ENCODE peak calls at places on chromosomes 6 and 20, in six cellular contexts. Y, E, B, X, N and Z are unnamed samples.
A peak's percentile ranks its signal among the peaks of the same experiment; 100 is the strongest.

GRCh38 chr6:41824571-41825569 is 37.4 kb downstream of the TOMM6 start:
- DNase-seq in N (no peak), Y (no peak), E (no peak), B (no peak), X (no peak), Z (no peak)

GRCh38 chr6:107641500-107641931 is 151.6 kb downstream of the SOBP start:
- DNase-seq in B (no peak), N (peak; percentile 69), E (no peak), Y (no peak), X (no peak), Z (no peak)

GRCh38 chr20:32521780-32522524 is 63.2 kb downstream of the NOL4L start:
- DNase-seq in N (peak; percentile 64), Y (peak; percentile 86), E (peak; percentile 82), X (peak; percentile 42), B (no peak), Z (peak; percentile 75)

GRCh38 chr6:49384913-49385312 is 78.1 kb downstream of the MMUT start:
- DNase-seq in N (no peak), B (no peak), Y (no peak), X (peak; percentile 8), E (no peak), Z (no peak)

GRCh38 chr6:111038534-111039252 is 48.6 kb upstream of the SLC16A10 start:
- DNase-seq in N (no peak), B (no peak), X (no peak), E (no peak), Y (no peak), Z (peak; percentile 41)

GRCh38 chr6:8659404-8660189 is 224.3 kb upstream of the SLC35B3 start:
- DNase-seq in N (no peak), X (no peak), Y (no peak), B (no peak), E (no peak), Z (no peak)

GRCh38 chr6:156687875-156688549 is 89.2 kb upstream of the ARID1B start:
- DNase-seq in Y (peak; percentile 75), B (peak; percentile 2), E (peak; percentile 51), N (no peak), X (peak; percentile 45), Z (peak; percentile 48)

GRCh38 chr6:168322966-168323365 is 3.4 kb upstream of the DACT2 start:
- DNase-seq in E (no peak), Y (no peak), X (no peak), B (no peak), N (no peak), Z (no peak)

GRCh38 chr6:116370328-116370716 is 425 bp upstream of the DSE start:
- DNase-seq in E (peak; percentile 50), X (no peak), N (no peak), Y (no peak), B (peak; percentile 80), Z (no peak)

GRCh38 chr6:44276667-44277640 is 6.7 kb downstream of the TMEM151B start:
- DNase-seq in N (no peak), Y (no peak), X (no peak), B (no peak), E (no peak), Z (no peak)

GRCh38 chr6:142744836-142745235 is 200.1 kb downstream of the HIVEP2 start:
- DNase-seq in X (peak; percentile 36), E (no peak), B (no peak), N (no peak), Y (no peak), Z (no peak)

GRCh38 chr6:126618639-126619331 is 278.9 kb downstream of the CENPW start:
- DNase-seq in B (no peak), X (no peak), Y (no peak), E (no peak), N (no peak), Z (no peak)

GRCh38 chr20:58014628-58015315 is 213.7 kb downstream of the ANKRD60 start:
- DNase-seq in E (no peak), Y (no peak), X (no peak), N (no peak), B (peak; percentile 72), Z (no peak)

GRCh38 chr6:137717074-137718073 is 149.7 kb upstream of the TNFAIP3 start:
- DNase-seq in N (no peak), Y (no peak), X (no peak), B (peak; percentile 91), E (peak; percentile 64), Z (no peak)

GRCh38 chr20:14712302-14712739 is 374.9 kb upstream of the FLRT3 start:
- DNase-seq in X (peak; percentile 4), Y (no peak), B (peak; percentile 97), N (no peak), E (peak; percentile 69), Z (no peak)

GRCh38 chr20:17969884-17970409 is 1.1 kb downstream of the MGME1 start:
- DNase-seq in E (peak; percentile 69), X (peak; percentile 76), B (no peak), N (peak; percentile 16), Y (no peak), Z (peak; percentile 63)

GRCh38 chr6:35081426-35081851 is 59.7 kb downstream of the TCP11 start:
- DNase-seq in N (no peak), B (peak; percentile 34), E (peak; percentile 45), X (no peak), Y (no peak), Z (no peak)

GRCh38 chr20:41697861-41698559 is 79.8 kb upstream of the CHD6 start:
- DNase-seq in X (peak; percentile 49), B (no peak), E (peak; percentile 50), Y (peak; percentile 56), N (no peak), Z (peak; percentile 35)

GRCh38 chr20:43322851-43323250 is 133.1 kb upstream of the PTPRT start:
- DNase-seq in Y (peak; percentile 12), E (no peak), X (peak; percentile 47), B (no peak), N (no peak), Z (no peak)

GRCh38 chr20:11331096-11331495 is 586.6 kb upstream of the BTBD3 start:
- DNase-seq in E (no peak), Y (no peak), B (no peak), N (no peak), X (no peak), Z (no peak)

GRCh38 chr6:100573169-100573568 is 108.4 kb upstream of the SIM1 start:
- DNase-seq in X (peak; percentile 78), E (no peak), Y (no peak), N (no peak), B (peak; percentile 8), Z (no peak)

GRCh38 chr6:40389176-40389767 is 197.9 kb downstream of the LRFN2 start:
- DNase-seq in Y (no peak), N (no peak), X (no peak), B (no peak), E (no peak), Z (no peak)

GRCh38 chr6:19033683-19034082 is 646.5 kb downstream of the RNF144B start:
- DNase-seq in X (no peak), E (no peak), Y (no peak), N (no peak), B (no peak), Z (no peak)

GRCh38 chr20:34538671-34539123 is 19.8 kb upstream of the MAP1LC3A start:
- DNase-seq in X (peak; percentile 66), N (no peak), Y (peak; percentile 84), B (no peak), E (peak; percentile 82), Z (peak; percentile 64)

GRCh38 chr6:78701407-78701806 is 165.9 kb upstream of the IRAK1BP1 start:
- DNase-seq in X (peak; percentile 84), N (no peak), E (no peak), Y (no peak), B (peak; percentile 68), Z (no peak)

DNA sequence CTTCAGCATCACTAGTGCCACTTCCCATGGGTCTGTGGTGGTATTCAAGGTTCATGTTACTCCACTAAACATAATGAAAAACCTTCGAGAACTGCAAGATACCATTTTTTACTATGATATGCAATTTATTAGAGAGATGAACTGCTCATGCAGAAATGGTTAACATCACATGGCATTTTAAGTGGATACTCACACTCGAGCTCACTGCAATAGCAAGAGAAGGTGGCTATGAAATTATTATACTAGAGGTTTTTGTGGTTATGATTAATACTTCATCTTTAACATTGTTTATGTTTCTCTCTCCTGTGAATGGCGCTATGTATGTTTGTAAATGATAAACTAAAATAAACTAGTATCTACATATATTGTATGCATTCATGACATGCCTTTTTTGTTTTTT is 35.1 kb downstream of the SCAF8 start:
- DNase-seq in Y (no peak), B (no peak), X (no peak), N (no peak), E (no peak), Z (no peak)
- TF ChIP-seq CTCF in Y (no peak), B (no peak), X (no peak), N (no peak), E (no peak), Z (no peak)

DNA sequence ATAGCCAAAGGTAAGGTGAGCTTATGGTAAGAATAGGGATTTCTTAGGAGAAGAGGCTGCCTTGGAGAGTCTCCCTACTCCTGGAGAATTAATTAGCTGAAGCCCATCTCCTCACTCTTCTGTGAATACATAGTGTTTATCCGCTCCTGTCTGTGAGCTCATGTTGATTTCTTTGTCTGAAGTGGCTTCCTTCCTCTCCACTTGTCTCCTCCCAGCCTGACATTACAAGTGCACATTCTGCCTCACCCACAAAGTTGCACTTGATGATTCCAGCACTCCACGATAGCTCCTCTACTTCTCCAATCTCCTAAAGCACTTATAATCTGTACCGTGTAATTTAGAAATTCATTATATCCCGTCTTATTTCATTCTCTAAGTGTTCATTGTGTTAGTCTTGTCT is 287.2 kb downstream of the QKI start:
- DNase-seq in N (no peak), Y (no peak), E (no peak), X (no peak), B (no peak), Z (no peak)
- TF ChIP-seq CTCF in N (no peak), Y (no peak), E (no peak), X (no peak), B (no peak), Z (no peak)

DNA sequence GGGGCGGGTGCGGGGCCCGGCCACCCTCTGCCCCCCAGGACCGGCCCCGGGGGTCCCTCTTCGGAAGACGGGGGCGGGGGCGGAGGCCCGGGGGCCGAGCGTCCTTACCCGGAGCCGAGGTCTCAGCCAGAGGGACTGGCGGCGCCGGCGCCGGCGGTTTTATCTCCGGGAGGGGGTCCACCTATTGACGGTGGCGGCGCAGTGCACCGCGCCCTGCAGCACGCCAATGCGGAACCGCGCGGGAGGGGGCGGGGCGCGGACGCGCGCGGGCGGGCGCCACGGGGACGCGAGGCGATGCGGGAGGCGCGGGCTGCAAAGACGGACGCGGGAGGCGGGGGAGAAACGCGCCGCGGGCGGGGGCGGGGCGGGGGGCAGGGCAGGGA is at the start of gene EEF1A2:
- DNase-seq in B (no peak), E (peak; percentile 59), N (no peak), Y (peak; percentile 85), X (no peak), Z (peak; percentile 76)
- TF ChIP-seq CTCF in B (peak; percentile 13), E (no peak), N (peak; percentile 39), Y (no peak), X (no peak), Z (peak; percentile 22)

DNA sequence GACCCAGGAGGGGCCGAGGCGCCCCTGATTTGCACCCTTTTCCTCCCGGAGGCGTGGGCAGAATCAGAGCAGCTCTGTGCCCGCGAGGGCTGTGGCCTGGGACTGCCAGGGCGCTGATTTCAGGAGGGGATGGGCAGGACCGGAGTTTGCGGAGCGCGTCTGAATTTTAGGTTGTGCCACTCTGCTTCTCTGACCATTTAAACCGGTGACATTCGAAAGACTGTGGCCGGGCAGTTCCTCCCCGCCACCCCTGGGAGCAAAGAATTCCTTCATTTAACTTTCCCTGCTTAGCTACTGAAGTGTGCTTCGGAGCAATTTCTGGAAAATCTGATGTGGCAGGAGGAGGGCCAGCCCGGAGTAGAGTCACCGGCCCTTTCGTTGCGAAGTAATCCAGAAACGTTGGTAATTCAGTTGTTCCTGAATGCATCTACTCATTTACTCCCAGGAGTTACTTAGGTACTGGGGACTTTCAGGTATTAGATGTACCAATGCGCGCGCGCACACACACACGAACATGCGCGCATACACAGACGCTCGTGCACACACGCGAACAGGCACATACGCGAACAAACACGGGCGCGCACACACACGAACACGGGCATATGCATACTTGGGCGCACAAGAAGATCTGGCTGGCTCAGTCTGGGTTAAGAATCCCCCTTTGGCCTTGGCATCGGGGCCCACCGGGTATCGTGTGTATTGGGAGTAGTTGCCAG is 576 bp downstream of the CCDC170 start:
- DNase-seq in B (no peak), X (peak; percentile 31), N (peak; percentile 25), Y (no peak), E (no peak), Z (no peak)
- TF ChIP-seq CTCF in B (no peak), X (no peak), N (no peak), Y (no peak), E (no peak), Z (no peak)